ENCODE peak calls at places on chromosome 13, in eight cellular contexts. Y is H7, H is heart left ventricle, M is neural progenitor cell, S is testis, L is HCT116, N is adrenal gland, U is LNCaP clone FGC. B is an unnamed sample.

GRCh38 chr13:63690672-63691071 is 2275.0 kb upstream of the PCDH20 start:
- DNase-seq in L (no peak), H (no peak), U (no peak), S (no peak), N (no peak), Y (no peak), M (no peak), B (no peak)

GRCh38 chr13:108213946-108214345 is 1.4 kb downstream of the LIG4 start:
- DNase-seq in M (peak), N (no peak), U (no peak), H (no peak), L (no peak), Y (no peak), S (no peak), B (no peak)

GRCh38 chr13:109784590-109785140 is 1.7 kb downstream of the IRS2 start:
- DNase-seq in N (peak), L (no peak), U (no peak), M (peak), Y (peak), H (peak), S (peak), B (peak)

GRCh38 chr13:71962126-71962525 is 95.1 kb upstream of the DACH1 start:
- DNase-seq in L (no peak), S (no peak), U (no peak), N (no peak), H (no peak), Y (no peak), M (no peak), B (no peak)

GRCh38 chr13:98826156-98826555 is 73.7 kb upstream of the SLC15A1 start:
- DNase-seq in S (no peak), L (no peak), U (no peak), M (peak), H (no peak), N (no peak), Y (peak), B (no peak)

GRCh38 chr13:109131698-109132257 is 502.4 kb downstream of the MYO16 start:
- DNase-seq in N (no peak), U (no peak), Y (peak), H (no peak), L (no peak), S (no peak), M (no peak), B (peak)

GRCh38 chr13:112737329-112737728 is 47.5 kb downstream of the ATP11A start:
- DNase-seq in N (no peak), Y (no peak), L (no peak), H (no peak), M (no peak), S (no peak), U (no peak), B (no peak)

GRCh38 chr13:31433201-31433600 is 233.4 kb downstream of the B3GLCT start:
- DNase-seq in U (no peak), M (no peak), Y (no peak), H (no peak), L (no peak), N (no peak), S (no peak), B (no peak)

GRCh38 chr13:109750376-109750775 is 36.0 kb downstream of the IRS2 start:
- DNase-seq in S (no peak), L (no peak), M (no peak), Y (no peak), U (no peak), H (no peak), N (peak), B (no peak)

GRCh38 chr13:67950594-67950993 is 720.5 kb upstream of the PCDH9 start:
- DNase-seq in H (no peak), N (no peak), U (no peak), M (no peak), S (no peak), Y (no peak), L (no peak), B (no peak)

GRCh38 chr13:23715762-23716235 is 145.6 kb downstream of the TNFRSF19 start:
- DNase-seq in N (no peak), H (no peak), Y (peak), M (no peak), U (no peak), S (no peak), L (peak), B (peak)

GRCh38 chr13:80132741-80133601 is 208.0 kb downstream of the SPRY2 start:
- DNase-seq in L (no peak), S (peak), Y (no peak), M (peak), H (no peak), U (peak), N (peak), B (peak)

GRCh38 chr13:53189162-53189561 is 160.5 kb downstream of the OLFM4 start:
- DNase-seq in U (no peak), L (no peak), M (no peak), N (no peak), S (no peak), H (no peak), Y (no peak), B (no peak)

GRCh38 chr13:97976551-97977375 is 23.3 kb downstream of the IPO5 start:
- DNase-seq in S (peak), U (no peak), Y (peak), N (no peak), L (no peak), M (no peak), H (peak), B (no peak)

GRCh38 chr13:101941095-101941777 is 460.6 kb downstream of the FGF14 start:
- DNase-seq in L (no peak), M (no peak), H (no peak), U (no peak), N (peak), S (no peak), Y (peak), B (no peak)

GRCh38 chr13:37427843-37428494 is 170.6 kb downstream of the POSTN start:
- DNase-seq in M (no peak), N (no peak), L (no peak), S (no peak), Y (peak), H (no peak), U (no peak), B (no peak)

GRCh38 chr13:42561752-42562467 is 12.0 kb upstream of the TNFSF11 start:
- DNase-seq in H (no peak), N (no peak), S (no peak), M (no peak), Y (no peak), U (no peak), L (no peak), B (no peak)

GRCh38 chr13:25874907-25875306 is 176.9 kb downstream of the SHISA2 start:
- DNase-seq in Y (no peak), H (no peak), U (no peak), N (no peak), S (no peak), M (no peak), L (no peak), B (no peak)

GRCh38 chr13:113902536-113902935 is 38.7 kb upstream of the GAS6 start:
- DNase-seq in M (no peak), H (no peak), L (no peak), N (no peak), Y (no peak), U (no peak), S (no peak), B (no peak)

GRCh38 chr13:73519720-73520119 is 460.9 kb downstream of the KLF5 start:
- DNase-seq in H (no peak), U (no peak), N (no peak), S (no peak), Y (no peak), L (no peak), M (no peak), B (no peak)

GRCh38 chr13:110925023-110925608 is 10.2 kb upstream of the ANKRD10 start:
- DNase-seq in H (no peak), N (no peak), Y (no peak), M (peak), S (no peak), L (no peak), U (no peak), B (no peak)

GRCh38 chr13:20331949-20332348 is 99.8 kb upstream of the GJB6 start:
- DNase-seq in H (no peak), S (no peak), M (no peak), Y (no peak), U (no peak), N (no peak), L (no peak), B (no peak)

GRCh38 chr13:77353980-77354379 is 27.1 kb upstream of the MYCBP2 start:
- DNase-seq in H (no peak), U (no peak), L (no peak), M (no peak), S (no peak), Y (no peak), N (no peak), B (no peak)

GRCh38 chr13:30371649-30372265 is 50.5 kb upstream of the UBE2L5 start:
- DNase-seq in H (no peak), U (no peak), S (no peak), L (peak), M (no peak), N (no peak), Y (no peak), B (peak)

GRCh38 chr13:30370916-30371521 is 51.3 kb upstream of the UBE2L5 start:
- DNase-seq in L (no peak), H (no peak), N (no peak), S (no peak), M (no peak), U (no peak), Y (no peak), B (no peak)

GRCh38 chr13:30375436-30375835 is 46.9 kb upstream of the UBE2L5 start:
- DNase-seq in M (no peak), U (no peak), Y (no peak), L (no peak), N (no peak), H (no peak), S (no peak), B (no peak)

GRCh38 chr13:30376426-30377311 is 45.6 kb upstream of the UBE2L5 start:
- DNase-seq in Y (peak), S (no peak), H (no peak), L (no peak), N (no peak), M (no peak), U (no peak), B (no peak)

DNA sequence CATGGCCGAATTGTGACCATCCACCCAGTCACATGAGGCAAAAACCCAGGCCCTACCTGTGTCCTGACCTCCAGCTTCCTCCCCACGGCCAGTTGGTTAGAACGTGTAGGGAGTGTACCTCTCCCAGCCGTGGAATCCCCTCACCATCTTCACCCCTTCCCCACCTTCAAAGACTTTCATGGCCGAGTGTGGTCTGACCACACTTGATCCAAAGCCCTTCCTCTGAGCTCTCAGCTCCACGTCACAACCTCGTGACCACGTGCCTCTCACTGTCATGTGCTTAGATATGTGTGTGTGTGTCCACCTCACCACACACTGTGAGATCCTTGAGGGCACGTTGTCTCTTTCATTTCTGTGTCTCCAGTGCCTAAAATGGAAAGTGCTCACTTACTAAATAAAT is 48.6 kb upstream of the UBE2L5 start:
- DNase-seq in L (no peak), Y (no peak), M (no peak), N (no peak), H (no peak), S (no peak), U (no peak), B (no peak)
- H3K4me3 ChIP-seq in L (no peak), Y (no peak), M (no peak), N (no peak), H (no peak), S (no peak), U (no peak), B (no peak)

GRCh38 chr13:38767506-38768265 is 80.8 kb downstream of the FREM2 start:
- DNase-seq in N (no peak), U (no peak), H (no peak), L (no peak), Y (no peak), M (no peak), S (no peak), B (no peak)

GRCh38 chr13:38766799-38767198 is 79.9 kb downstream of the FREM2 start:
- DNase-seq in S (no peak), N (no peak), L (no peak), U (no peak), H (no peak), M (no peak), Y (no peak), B (no peak)

GRCh38 chr13:38759390-38759789 is 72.5 kb downstream of the FREM2 start:
- DNase-seq in U (no peak), L (no peak), N (no peak), S (no peak), Y (no peak), M (no peak), H (no peak), B (no peak)

GRCh38 chr13:38758278-38758677 is 71.4 kb downstream of the FREM2 start:
- DNase-seq in Y (no peak), U (no peak), L (no peak), M (peak), N (no peak), S (no peak), H (no peak), B (no peak)

GRCh38 chr13:38763446-38764381 is 76.8 kb downstream of the FREM2 start:
- DNase-seq in H (no peak), S (peak), Y (peak), L (no peak), U (peak), M (peak), N (no peak), B (peak)
- H3K4me3 ChIP-seq in H (no peak), S (no peak), Y (no peak), L (no peak), U (no peak), M (peak), N (no peak), B (no peak)

DNA sequence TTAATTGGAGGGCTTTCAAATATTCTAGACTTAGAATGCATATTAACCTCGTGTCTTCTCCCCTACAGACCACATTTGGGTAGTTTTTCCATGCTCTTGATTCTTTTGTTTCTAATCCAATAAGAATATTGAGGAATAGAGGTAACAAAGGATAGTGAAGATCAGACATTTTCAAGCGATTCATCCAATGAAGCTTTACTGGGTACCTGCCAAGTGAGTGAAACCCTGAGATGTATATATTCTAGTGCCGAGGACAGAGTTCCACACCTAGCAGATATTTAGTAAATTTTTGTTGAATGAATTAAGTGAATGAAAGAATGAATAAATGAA is 471 bp upstream of the RFC3 start:
- DNase-seq in N (no peak), M (no peak), U (no peak), H (no peak), S (no peak), L (no peak), Y (no peak), B (no peak)
- H3K4me3 ChIP-seq in N (peak), M (peak), U (peak), H (peak), S (peak), L (peak), Y (peak), B (no peak)

GRCh38 chr13:45314822-45315221 is 26.2 kb downstream of the TPT1 start:
- DNase-seq in H (no peak), U (no peak), L (no peak), S (no peak), Y (no peak), M (no peak), N (no peak), B (no peak)

GRCh38 chr13:45321230-45321629 is 19.8 kb downstream of the TPT1 start:
- DNase-seq in L (no peak), M (no peak), Y (no peak), N (no peak), U (no peak), H (no peak), S (no peak), B (no peak)

GRCh38 chr13:45315520-45316167 is 25.3 kb downstream of the TPT1 start:
- DNase-seq in H (no peak), M (no peak), U (no peak), S (no peak), L (no peak), Y (no peak), N (no peak), B (no peak)

GRCh38 chr13:45316210-45316799 is 24.7 kb downstream of the TPT1 start:
- DNase-seq in U (no peak), S (no peak), L (no peak), Y (no peak), H (no peak), N (no peak), M (no peak), B (no peak)

GRCh38 chr13:45316996-45317395 is 24.0 kb downstream of the TPT1 start:
- DNase-seq in U (no peak), N (no peak), Y (no peak), S (no peak), M (no peak), L (no peak), H (no peak), B (no peak)
- H3K4me3 ChIP-seq in U (no peak), N (no peak), Y (no peak), S (no peak), M (no peak), L (no peak), H (no peak), B (no peak)

GRCh38 chr13:93455881-93456280 is 229.3 kb downstream of the GPC6 start:
- DNase-seq in H (no peak), S (no peak), U (no peak), Y (no peak), L (no peak), N (no peak), M (no peak), B (no peak)

GRCh38 chr13:93446256-93446655 is 219.6 kb downstream of the GPC6 start:
- DNase-seq in N (no peak), U (no peak), Y (no peak), L (no peak), M (no peak), S (no peak), H (no peak), B (no peak)

GRCh38 chr13:93450761-93451160 is 224.2 kb downstream of the GPC6 start:
- DNase-seq in H (no peak), N (no peak), Y (no peak), L (no peak), S (no peak), M (no peak), U (no peak), B (no peak)

GRCh38 chr13:93450226-93450625 is 223.6 kb downstream of the GPC6 start:
- DNase-seq in N (no peak), L (no peak), S (no peak), M (no peak), Y (no peak), U (no peak), H (no peak), B (no peak)
- H3K4me3 ChIP-seq in N (no peak), L (no peak), S (no peak), M (no peak), Y (no peak), U (no peak), H (no peak), B (no peak)

DNA sequence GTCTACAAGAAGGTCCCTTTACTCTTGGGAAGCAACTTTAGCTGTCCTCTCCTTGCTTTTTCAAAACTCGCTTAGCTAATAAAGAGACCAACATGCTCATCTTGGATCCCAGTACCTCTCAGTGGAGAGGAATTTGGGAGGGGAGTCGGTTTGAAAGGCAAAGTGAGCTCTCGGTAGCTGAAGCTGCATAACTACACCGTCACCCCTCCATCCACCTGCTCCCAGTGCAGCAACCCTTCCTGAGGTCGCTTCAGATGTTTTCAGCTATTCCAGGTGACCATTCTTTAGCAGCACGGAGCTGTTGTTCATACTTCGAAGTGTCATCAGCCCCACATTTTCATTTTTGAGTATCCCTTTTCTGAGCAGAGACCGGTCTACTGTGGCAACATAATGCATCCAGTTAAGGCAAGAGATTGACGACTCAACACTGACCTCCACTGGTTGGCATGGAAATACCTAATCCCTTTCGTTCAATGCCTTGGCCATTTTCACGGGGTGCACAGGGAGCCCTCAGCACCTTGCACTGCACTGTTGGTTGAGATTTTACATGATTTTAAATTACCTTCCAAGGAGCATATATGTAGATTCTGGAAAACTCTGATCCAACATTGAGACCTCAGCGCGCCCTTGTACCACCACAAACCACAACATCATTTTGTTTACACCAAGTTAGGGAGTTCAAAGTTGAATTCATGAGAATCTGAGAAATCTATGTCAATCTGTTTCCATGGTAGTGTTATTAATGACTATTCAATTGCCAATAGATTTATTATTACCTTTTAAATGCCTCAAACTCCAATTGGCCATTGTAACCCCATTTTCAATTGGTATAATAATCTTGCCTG is 42.2 kb downstream of the DLEU7 start:
- DNase-seq in Y (peak), S (peak), M (peak), L (peak), H (no peak), U (peak), N (peak), B (peak)
- H3K4me3 ChIP-seq in Y (no peak), S (no peak), M (no peak), L (no peak), H (no peak), U (no peak), N (no peak), B (no peak)